ENCODE peak calls at places on chromosomes 6 and 20, in six cellular contexts. One of them, this sample, is unnamed.
A peak's percentile ranks its signal among the peaks of the same experiment; 100 is the strongest.

GRCh38 chr6:75436869-75437268 is 56.7 kb downstream of the FILIP1 start:
- DNase-seq in GM12892: no peak
- DNase-seq in NCI-H460: no peak
- DNase-seq in activated CD4-positive, alpha-beta T cell treated with anti-CD3 and anti-CD28 coated beads, Interleukin-2, amount 10 ng/mL, durations not matched to agents 7 days and 5 days: no peak
- DNase-seq in T-helper 1 cell: no peak
- DNase-seq in A172: no peak
- DNase-seq in this sample: no peak

GRCh38 chr6:10659697-10660348 is 34.6 kb downstream of the C6orf52 start:
- DNase-seq in GM12892: no peak
- DNase-seq in NCI-H460: no peak
- DNase-seq in activated CD4-positive, alpha-beta T cell treated with anti-CD3 and anti-CD28 coated beads, Interleukin-2, amount 10 ng/mL, durations not matched to agents 7 days and 5 days: no peak
- DNase-seq in T-helper 1 cell: no peak
- DNase-seq in A172: no peak
- DNase-seq in this sample: peak; percentile 16

GRCh38 chr6:167993169-167993568 is 4.3 kb upstream of the KIF25 start:
- DNase-seq in GM12892: no peak
- DNase-seq in NCI-H460: no peak
- DNase-seq in activated CD4-positive, alpha-beta T cell treated with anti-CD3 and anti-CD28 coated beads, Interleukin-2, amount 10 ng/mL, durations not matched to agents 7 days and 5 days: no peak
- DNase-seq in T-helper 1 cell: no peak
- DNase-seq in A172: no peak
- DNase-seq in this sample: no peak

GRCh38 chr6:22444335-22444734 is 125.0 kb upstream of the HDGFL1 start:
- DNase-seq in GM12892: no peak
- DNase-seq in NCI-H460: no peak
- DNase-seq in activated CD4-positive, alpha-beta T cell treated with anti-CD3 and anti-CD28 coated beads, Interleukin-2, amount 10 ng/mL, durations not matched to agents 7 days and 5 days: no peak
- DNase-seq in T-helper 1 cell: no peak
- DNase-seq in A172: no peak
- DNase-seq in this sample: no peak

GRCh38 chr6:117810269-117810668 is 96.8 kb upstream of the SLC35F1 start:
- DNase-seq in GM12892: no peak
- DNase-seq in NCI-H460: no peak
- DNase-seq in activated CD4-positive, alpha-beta T cell treated with anti-CD3 and anti-CD28 coated beads, Interleukin-2, amount 10 ng/mL, durations not matched to agents 7 days and 5 days: no peak
- DNase-seq in T-helper 1 cell: no peak
- DNase-seq in A172: no peak
- DNase-seq in this sample: no peak

GRCh38 chr6:36765190-36765941 is 67.7 kb downstream of the RAB44 start:
- DNase-seq in GM12892: no peak
- DNase-seq in NCI-H460: no peak
- DNase-seq in activated CD4-positive, alpha-beta T cell treated with anti-CD3 and anti-CD28 coated beads, Interleukin-2, amount 10 ng/mL, durations not matched to agents 7 days and 5 days: no peak
- DNase-seq in T-helper 1 cell: no peak
- DNase-seq in A172: no peak
- DNase-seq in this sample: no peak

GRCh38 chr20:62405108-62405980 is 1.7 kb downstream of the CABLES2 start:
- DNase-seq in GM12892: no peak
- DNase-seq in NCI-H460: peak; percentile 35
- DNase-seq in activated CD4-positive, alpha-beta T cell treated with anti-CD3 and anti-CD28 coated beads, Interleukin-2, amount 10 ng/mL, durations not matched to agents 7 days and 5 days: no peak
- DNase-seq in T-helper 1 cell: no peak
- DNase-seq in A172: no peak
- DNase-seq in this sample: peak; percentile 43

GRCh38 chr6:30500421-30501069 is 11.2 kb downstream of the HLA-E start:
- DNase-seq in GM12892: no peak
- DNase-seq in NCI-H460: no peak
- DNase-seq in activated CD4-positive, alpha-beta T cell treated with anti-CD3 and anti-CD28 coated beads, Interleukin-2, amount 10 ng/mL, durations not matched to agents 7 days and 5 days: no peak
- DNase-seq in T-helper 1 cell: no peak
- DNase-seq in A172: peak; percentile 42
- DNase-seq in this sample: no peak

GRCh38 chr6:95128439-95128838 is 448.9 kb upstream of the MANEA start:
- DNase-seq in GM12892: no peak
- DNase-seq in NCI-H460: no peak
- DNase-seq in activated CD4-positive, alpha-beta T cell treated with anti-CD3 and anti-CD28 coated beads, Interleukin-2, amount 10 ng/mL, durations not matched to agents 7 days and 5 days: no peak
- DNase-seq in T-helper 1 cell: no peak
- DNase-seq in A172: no peak
- DNase-seq in this sample: no peak

GRCh38 chr6:6179858-6180257 is 140.6 kb downstream of the F13A1 start:
- DNase-seq in GM12892: no peak
- DNase-seq in NCI-H460: no peak
- DNase-seq in activated CD4-positive, alpha-beta T cell treated with anti-CD3 and anti-CD28 coated beads, Interleukin-2, amount 10 ng/mL, durations not matched to agents 7 days and 5 days: no peak
- DNase-seq in T-helper 1 cell: no peak
- DNase-seq in A172: no peak
- DNase-seq in this sample: no peak